ENCODE peak calls at places on chromosome 6, in ten cellular contexts. One of them, this sample, is unnamed.

GRCh38 chr6:87922191-87922946 is 125.3 kb upstream of the SPACA1 start:
- DNase-seq in psoas muscle: no peak
- DNase-seq in tibial artery: no peak
- DNase-seq in activated T-helper 1 cell treated with anti-CD3 and anti-CD28 coated beads, Interleukin-12 subunit alpha, Interleukin-12 subunit beta, Interleukin-2, Interleukin-4 antibody, amounts not matched to agents 30 ng/mL and 10 ng/mL and 1 ng/mL, durations not matched to agents 14 hours and 24 hours and 36 hours: no peak
- DNase-seq in effector memory CD8-positive, alpha-beta T cell: no peak
- DNase-seq in ELR: no peak
- DNase-seq in NCI-H774: no peak
- DNase-seq in fibroblast of the conjunctiva: no peak
- DNase-seq in NCI-H2107: no peak
- DNase-seq in NCI-H1092: no peak
- DNase-seq in this sample: no peak

GRCh38 chr6:31686483-31686882 is 5.6 kb upstream of the LY6G5C start:
- DNase-seq in psoas muscle: no peak
- DNase-seq in tibial artery: no peak
- DNase-seq in activated T-helper 1 cell treated with anti-CD3 and anti-CD28 coated beads, Interleukin-12 subunit alpha, Interleukin-12 subunit beta, Interleukin-2, Interleukin-4 antibody, amounts not matched to agents 30 ng/mL and 10 ng/mL and 1 ng/mL, durations not matched to agents 14 hours and 24 hours and 36 hours: no peak
- DNase-seq in effector memory CD8-positive, alpha-beta T cell: no peak
- DNase-seq in ELR: no peak
- DNase-seq in NCI-H774: no peak
- DNase-seq in fibroblast of the conjunctiva: no peak
- DNase-seq in NCI-H2107: no peak
- DNase-seq in NCI-H1092: no peak
- DNase-seq in this sample: no peak

GRCh38 chr6:36345681-36346417 is 9.2 kb upstream of the BNIP5 start:
- DNase-seq in psoas muscle: no peak
- DNase-seq in tibial artery: no peak
- DNase-seq in activated T-helper 1 cell treated with anti-CD3 and anti-CD28 coated beads, Interleukin-12 subunit alpha, Interleukin-12 subunit beta, Interleukin-2, Interleukin-4 antibody, amounts not matched to agents 30 ng/mL and 10 ng/mL and 1 ng/mL, durations not matched to agents 14 hours and 24 hours and 36 hours: no peak
- DNase-seq in effector memory CD8-positive, alpha-beta T cell: no peak
- DNase-seq in ELR: no peak
- DNase-seq in NCI-H774: no peak
- DNase-seq in fibroblast of the conjunctiva: no peak
- DNase-seq in NCI-H2107: no peak
- DNase-seq in NCI-H1092: no peak
- DNase-seq in this sample: no peak

GRCh38 chr6:52362443-52363221 is 681 bp downstream of the PAQR8 start:
- DNase-seq in psoas muscle: peak
- DNase-seq in tibial artery: peak
- DNase-seq in activated T-helper 1 cell treated with anti-CD3 and anti-CD28 coated beads, Interleukin-12 subunit alpha, Interleukin-12 subunit beta, Interleukin-2, Interleukin-4 antibody, amounts not matched to agents 30 ng/mL and 10 ng/mL and 1 ng/mL, durations not matched to agents 14 hours and 24 hours and 36 hours: peak
- DNase-seq in effector memory CD8-positive, alpha-beta T cell: peak
- DNase-seq in ELR: peak
- DNase-seq in NCI-H774: no peak
- DNase-seq in fibroblast of the conjunctiva: no peak
- DNase-seq in NCI-H2107: no peak
- DNase-seq in NCI-H1092: no peak
- DNase-seq in this sample: peak

GRCh38 chr6:165231581-165232276 is 77.7 kb downstream of the C6orf118 start:
- DNase-seq in psoas muscle: no peak
- DNase-seq in tibial artery: no peak
- DNase-seq in activated T-helper 1 cell treated with anti-CD3 and anti-CD28 coated beads, Interleukin-12 subunit alpha, Interleukin-12 subunit beta, Interleukin-2, Interleukin-4 antibody, amounts not matched to agents 30 ng/mL and 10 ng/mL and 1 ng/mL, durations not matched to agents 14 hours and 24 hours and 36 hours: no peak
- DNase-seq in effector memory CD8-positive, alpha-beta T cell: no peak
- DNase-seq in ELR: no peak
- DNase-seq in NCI-H774: no peak
- DNase-seq in fibroblast of the conjunctiva: peak
- DNase-seq in NCI-H2107: no peak
- DNase-seq in NCI-H1092: peak
- DNase-seq in this sample: no peak

GRCh38 chr6:163711615-163712568 is 297.4 kb downstream of the QKI start:
- DNase-seq in psoas muscle: peak
- DNase-seq in tibial artery: peak
- DNase-seq in activated T-helper 1 cell treated with anti-CD3 and anti-CD28 coated beads, Interleukin-12 subunit alpha, Interleukin-12 subunit beta, Interleukin-2, Interleukin-4 antibody, amounts not matched to agents 30 ng/mL and 10 ng/mL and 1 ng/mL, durations not matched to agents 14 hours and 24 hours and 36 hours: no peak
- DNase-seq in effector memory CD8-positive, alpha-beta T cell: no peak
- DNase-seq in ELR: peak
- DNase-seq in NCI-H774: no peak
- DNase-seq in fibroblast of the conjunctiva: peak
- DNase-seq in NCI-H2107: no peak
- DNase-seq in NCI-H1092: peak
- DNase-seq in this sample: no peak

GRCh38 chr6:78324213-78324612 is 543.1 kb upstream of the IRAK1BP1 start:
- DNase-seq in psoas muscle: no peak
- DNase-seq in tibial artery: no peak
- DNase-seq in activated T-helper 1 cell treated with anti-CD3 and anti-CD28 coated beads, Interleukin-12 subunit alpha, Interleukin-12 subunit beta, Interleukin-2, Interleukin-4 antibody, amounts not matched to agents 30 ng/mL and 10 ng/mL and 1 ng/mL, durations not matched to agents 14 hours and 24 hours and 36 hours: no peak
- DNase-seq in effector memory CD8-positive, alpha-beta T cell: no peak
- DNase-seq in ELR: no peak
- DNase-seq in NCI-H774: no peak
- DNase-seq in fibroblast of the conjunctiva: no peak
- DNase-seq in NCI-H2107: no peak
- DNase-seq in NCI-H1092: no peak
- DNase-seq in this sample: no peak

GRCh38 chr6:33339193-33339592 is 21.6 kb upstream of the ZBTB22 start:
- DNase-seq in psoas muscle: no peak
- DNase-seq in tibial artery: no peak
- DNase-seq in activated T-helper 1 cell treated with anti-CD3 and anti-CD28 coated beads, Interleukin-12 subunit alpha, Interleukin-12 subunit beta, Interleukin-2, Interleukin-4 antibody, amounts not matched to agents 30 ng/mL and 10 ng/mL and 1 ng/mL, durations not matched to agents 14 hours and 24 hours and 36 hours: no peak
- DNase-seq in effector memory CD8-positive, alpha-beta T cell: no peak
- DNase-seq in ELR: no peak
- DNase-seq in NCI-H774: no peak
- DNase-seq in fibroblast of the conjunctiva: no peak
- DNase-seq in NCI-H2107: no peak
- DNase-seq in NCI-H1092: no peak
- DNase-seq in this sample: no peak

GRCh38 chr6:1763411-1763810 is 153.7 kb downstream of the FOXC1 start:
- DNase-seq in psoas muscle: no peak
- DNase-seq in tibial artery: no peak
- DNase-seq in activated T-helper 1 cell treated with anti-CD3 and anti-CD28 coated beads, Interleukin-12 subunit alpha, Interleukin-12 subunit beta, Interleukin-2, Interleukin-4 antibody, amounts not matched to agents 30 ng/mL and 10 ng/mL and 1 ng/mL, durations not matched to agents 14 hours and 24 hours and 36 hours: no peak
- DNase-seq in effector memory CD8-positive, alpha-beta T cell: no peak
- DNase-seq in ELR: no peak
- DNase-seq in NCI-H774: no peak
- DNase-seq in fibroblast of the conjunctiva: no peak
- DNase-seq in NCI-H2107: no peak
- DNase-seq in NCI-H1092: no peak
- DNase-seq in this sample: no peak

GRCh38 chr6:114140416-114140815 is 169.5 kb upstream of the HDAC2 start:
- DNase-seq in psoas muscle: no peak
- DNase-seq in tibial artery: no peak
- DNase-seq in activated T-helper 1 cell treated with anti-CD3 and anti-CD28 coated beads, Interleukin-12 subunit alpha, Interleukin-12 subunit beta, Interleukin-2, Interleukin-4 antibody, amounts not matched to agents 30 ng/mL and 10 ng/mL and 1 ng/mL, durations not matched to agents 14 hours and 24 hours and 36 hours: no peak
- DNase-seq in effector memory CD8-positive, alpha-beta T cell: no peak
- DNase-seq in ELR: no peak
- DNase-seq in NCI-H774: no peak
- DNase-seq in fibroblast of the conjunctiva: no peak
- DNase-seq in NCI-H2107: no peak
- DNase-seq in NCI-H1092: no peak
- DNase-seq in this sample: no peak

GRCh38 chr6:40112350-40112749 is 178.1 kb upstream of the MOCS1 start:
- DNase-seq in psoas muscle: no peak
- DNase-seq in tibial artery: no peak
- DNase-seq in activated T-helper 1 cell treated with anti-CD3 and anti-CD28 coated beads, Interleukin-12 subunit alpha, Interleukin-12 subunit beta, Interleukin-2, Interleukin-4 antibody, amounts not matched to agents 30 ng/mL and 10 ng/mL and 1 ng/mL, durations not matched to agents 14 hours and 24 hours and 36 hours: no peak
- DNase-seq in effector memory CD8-positive, alpha-beta T cell: no peak
- DNase-seq in ELR: no peak
- DNase-seq in NCI-H774: no peak
- DNase-seq in fibroblast of the conjunctiva: no peak
- DNase-seq in NCI-H2107: no peak
- DNase-seq in NCI-H1092: no peak
- DNase-seq in this sample: no peak

GRCh38 chr6:121620002-121620740 is 184.7 kb downstream of the GJA1 start:
- DNase-seq in psoas muscle: no peak
- DNase-seq in tibial artery: no peak
- DNase-seq in activated T-helper 1 cell treated with anti-CD3 and anti-CD28 coated beads, Interleukin-12 subunit alpha, Interleukin-12 subunit beta, Interleukin-2, Interleukin-4 antibody, amounts not matched to agents 30 ng/mL and 10 ng/mL and 1 ng/mL, durations not matched to agents 14 hours and 24 hours and 36 hours: no peak
- DNase-seq in effector memory CD8-positive, alpha-beta T cell: no peak
- DNase-seq in ELR: no peak
- DNase-seq in NCI-H774: no peak
- DNase-seq in fibroblast of the conjunctiva: no peak
- DNase-seq in NCI-H2107: no peak
- DNase-seq in NCI-H1092: no peak
- DNase-seq in this sample: no peak

GRCh38 chr6:42368156-42368555 is 83.6 kb downstream of the TRERF1 start:
- DNase-seq in psoas muscle: no peak
- DNase-seq in tibial artery: no peak
- DNase-seq in activated T-helper 1 cell treated with anti-CD3 and anti-CD28 coated beads, Interleukin-12 subunit alpha, Interleukin-12 subunit beta, Interleukin-2, Interleukin-4 antibody, amounts not matched to agents 30 ng/mL and 10 ng/mL and 1 ng/mL, durations not matched to agents 14 hours and 24 hours and 36 hours: peak
- DNase-seq in effector memory CD8-positive, alpha-beta T cell: no peak
- DNase-seq in ELR: no peak
- DNase-seq in NCI-H774: no peak
- DNase-seq in fibroblast of the conjunctiva: no peak
- DNase-seq in NCI-H2107: no peak
- DNase-seq in NCI-H1092: no peak
- DNase-seq in this sample: peak

GRCh38 chr6:150076196-150076893 is 7.4 kb upstream of the ULBP3 start:
- DNase-seq in psoas muscle: no peak
- DNase-seq in tibial artery: no peak
- DNase-seq in activated T-helper 1 cell treated with anti-CD3 and anti-CD28 coated beads, Interleukin-12 subunit alpha, Interleukin-12 subunit beta, Interleukin-2, Interleukin-4 antibody, amounts not matched to agents 30 ng/mL and 10 ng/mL and 1 ng/mL, durations not matched to agents 14 hours and 24 hours and 36 hours: no peak
- DNase-seq in effector memory CD8-positive, alpha-beta T cell: no peak
- DNase-seq in ELR: peak
- DNase-seq in NCI-H774: no peak
- DNase-seq in fibroblast of the conjunctiva: no peak
- DNase-seq in NCI-H2107: no peak
- DNase-seq in NCI-H1092: no peak
- DNase-seq in this sample: no peak

GRCh38 chr6:27757307-27757706 is 154.9 kb downstream of the OR2B2 start:
- DNase-seq in psoas muscle: no peak
- DNase-seq in tibial artery: no peak
- DNase-seq in activated T-helper 1 cell treated with anti-CD3 and anti-CD28 coated beads, Interleukin-12 subunit alpha, Interleukin-12 subunit beta, Interleukin-2, Interleukin-4 antibody, amounts not matched to agents 30 ng/mL and 10 ng/mL and 1 ng/mL, durations not matched to agents 14 hours and 24 hours and 36 hours: peak
- DNase-seq in effector memory CD8-positive, alpha-beta T cell: peak
- DNase-seq in ELR: no peak
- DNase-seq in NCI-H774: peak
- DNase-seq in fibroblast of the conjunctiva: no peak
- DNase-seq in NCI-H2107: no peak
- DNase-seq in NCI-H1092: no peak
- DNase-seq in this sample: no peak